ENCODE peak calls at places on chromosome 4, in eight cellular contexts. U, R, G, Z, T, D, I and V are unnamed samples.

GRCh38 chr4:8746523-8747466 is 124.8 kb downstream of the HMX1 start:
- DNase-seq in U (no peak), R (no peak), G (no peak), Z (no peak), T (no peak), D (no peak), I (no peak), V (no peak)

GRCh38 chr4:81807927-81808672 is 336.4 kb upstream of the RASGEF1B start:
- DNase-seq in U (no peak), R (no peak), G (no peak), Z (peak; percentile 50), T (no peak), D (no peak), I (no peak), V (no peak)

GRCh38 chr4:139053909-139054308 is 38.3 kb downstream of the NOCT start:
- DNase-seq in U (no peak), R (no peak), G (no peak), Z (no peak), T (no peak), D (no peak), I (no peak), V (no peak)

GRCh38 chr4:165440415-165440882 is 61.6 kb downstream of the CPE start:
- DNase-seq in U (peak; percentile 63), R (no peak), G (no peak), Z (peak; percentile 80), T (peak; percentile 10), D (no peak), I (no peak), V (peak; percentile 65)

GRCh38 chr4:144174401-144175067 is 34.0 kb upstream of the GYPA start:
- DNase-seq in U (peak; percentile 59), R (peak; percentile 18), G (peak; percentile 54), Z (peak; percentile 50), T (peak; percentile 77), D (peak; percentile 70), I (peak; percentile 86), V (peak; percentile 77)

GRCh38 chr4:82429728-82430192 is 502 bp downstream of the HNRNPDL start:
- DNase-seq in U (no peak), R (no peak), G (no peak), Z (peak; percentile 69), T (no peak), D (no peak), I (no peak), V (peak; percentile 81)

GRCh38 chr4:68256284-68256683 is 10.8 kb upstream of the TMPRSS11B start:
- DNase-seq in U (no peak), R (no peak), G (no peak), Z (no peak), T (no peak), D (no peak), I (no peak), V (no peak)

GRCh38 chr4:186707996-186708395 is 15.7 kb downstream of the FAT1 start:
- DNase-seq in U (no peak), R (no peak), G (no peak), Z (no peak), T (no peak), D (no peak), I (no peak), V (no peak)

GRCh38 chr4:48944252-48944651 is 37.7 kb upstream of the OCIAD2 start:
- DNase-seq in U (no peak), R (no peak), G (no peak), Z (peak; percentile 98), T (no peak), D (no peak), I (no peak), V (peak; percentile 27)

GRCh38 chr4:77044458-77045124 is 31.2 kb downstream of the CCNI start:
- DNase-seq in U (peak; percentile 80), R (peak; percentile 23), G (peak; percentile 62), Z (peak; percentile 39), T (peak; percentile 67), D (peak; percentile 61), I (peak; percentile 67), V (peak; percentile 77)

GRCh38 chr4:161680146-161680545 is 483.7 kb downstream of the FSTL5 start:
- DNase-seq in U (no peak), R (no peak), G (no peak), Z (no peak), T (peak; percentile 85), D (no peak), I (no peak), V (no peak)

GRCh38 chr4:41539711-41540110 is 1.8 kb downstream of the LIMCH1 start:
- DNase-seq in U (no peak), R (no peak), G (no peak), Z (no peak), T (no peak), D (no peak), I (no peak), V (no peak)

GRCh38 chr4:38943355-38943754 is 75.7 kb downstream of the FAM114A1 start:
- DNase-seq in U (peak; percentile 85), R (no peak), G (no peak), Z (no peak), T (no peak), D (no peak), I (no peak), V (no peak)

GRCh38 chr4:154164931-154165839 is 326.4 kb downstream of the DCHS2 start:
- DNase-seq in U (peak; percentile 77), R (no peak), G (no peak), Z (peak; percentile 97), T (no peak), D (no peak), I (peak; percentile 66), V (peak; percentile 96)

GRCh38 chr4:26862381-26862915 is 1.8 kb downstream of the STIM2 start:
- DNase-seq in U (no peak), R (no peak), G (no peak), Z (peak; percentile 25), T (peak; percentile 49), D (no peak), I (peak; percentile 57), V (peak; percentile 24)

GRCh38 chr4:126071346-126072333 is 756.9 kb downstream of the FAT4 start:
- DNase-seq in U (peak; percentile 78), R (no peak), G (no peak), Z (peak; percentile 23), T (peak; percentile 94), D (no peak), I (no peak), V (peak; percentile 77)

GRCh38 chr4:5851637-5852036 is 41.2 kb downstream of the CRMP1 start:
- DNase-seq in U (no peak), R (no peak), G (no peak), Z (no peak), T (no peak), D (no peak), I (no peak), V (no peak)

GRCh38 chr4:92634891-92635290 is 331.1 kb downstream of the GRID2 start:
- DNase-seq in U (no peak), R (no peak), G (no peak), Z (no peak), T (no peak), D (no peak), I (no peak), V (no peak)

GRCh38 chr4:81648576-81649272 is 177.0 kb upstream of the RASGEF1B start:
- DNase-seq in U (no peak), R (no peak), G (peak; percentile 88), Z (no peak), T (no peak), D (peak; percentile 82), I (no peak), V (no peak)

GRCh38 chr4:74623041-74623440 is 171.3 kb downstream of the BTC start:
- DNase-seq in U (peak; percentile 24), R (peak; percentile 61), G (peak; percentile 31), Z (peak; percentile 52), T (peak; percentile 79), D (peak; percentile 69), I (peak; percentile 77), V (peak; percentile 51)

GRCh38 chr4:780730-781492 is 45.0 kb downstream of the CPLX1 start:
- DNase-seq in U (peak; percentile 10), R (no peak), G (no peak), Z (no peak), T (peak; percentile 35), D (peak; percentile 6), I (no peak), V (peak; percentile 38)

GRCh38 chr4:779555-779954 is 46.4 kb downstream of the CPLX1 start:
- DNase-seq in U (no peak), R (no peak), G (no peak), Z (no peak), T (no peak), D (no peak), I (no peak), V (no peak)

GRCh38 chr4:773214-773613 is 52.7 kb downstream of the CPLX1 start:
- DNase-seq in U (no peak), R (no peak), G (no peak), Z (no peak), T (no peak), D (no peak), I (no peak), V (no peak)

GRCh38 chr4:777520-778262 is 48.2 kb downstream of the CPLX1 start:
- DNase-seq in U (no peak), R (no peak), G (no peak), Z (no peak), T (no peak), D (no peak), I (no peak), V (no peak)

GRCh38 chr4:776743-777441 is 49.0 kb downstream of the CPLX1 start:
- DNase-seq in U (no peak), R (no peak), G (no peak), Z (no peak), T (no peak), D (no peak), I (no peak), V (no peak)
- H3K4me1 ChIP-seq in U (peaks cover 2% of the 10 kb centered on the region), R (peaks cover 26% of the 10 kb centered on the region), G (peaks cover 13% of the 10 kb centered on the region), Z (peaks cover 11% of the 10 kb centered on the region), T (peaks cover 12% of the 10 kb centered on the region), D (no peaks in the 10 kb centered on the region), I (peaks cover 9% of the 10 kb centered on the region), V (peaks cover 12% of the 10 kb centered on the region)

DNA sequence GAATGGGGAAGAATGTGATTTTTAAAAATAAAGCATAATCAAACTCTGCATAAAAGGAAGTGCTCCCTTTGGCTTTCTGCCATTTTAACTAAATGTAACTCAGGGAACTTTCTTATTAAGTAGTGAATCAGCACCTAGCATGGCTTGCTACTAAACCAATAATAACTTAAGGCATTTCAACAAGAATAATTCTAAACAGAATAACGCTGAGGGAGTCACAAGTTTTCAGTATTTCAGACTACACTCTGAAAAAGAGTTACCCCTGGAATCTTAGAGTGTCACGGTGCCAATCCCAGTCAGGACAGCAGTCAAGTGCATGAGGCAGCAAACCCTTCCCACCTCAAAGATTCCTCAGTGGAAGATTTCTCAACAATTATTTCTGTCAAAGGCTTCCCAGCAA is 97.2 kb upstream of the MYOZ2 start:
- DNase-seq in U (peak; percentile 40), R (no peak), G (no peak), Z (peak; percentile 24), T (peak; percentile 43), D (no peak), I (no peak), V (peak; percentile 70)
- H3K36me3 ChIP-seq in U (no peaks in the 10 kb centered on the region), R (no peaks in the 10 kb centered on the region), G (no peaks in the 10 kb centered on the region), Z (no peaks in the 10 kb centered on the region), T (no peaks in the 10 kb centered on the region), D (no peaks in the 10 kb centered on the region), I (no peaks in the 10 kb centered on the region), V (no peaks in the 10 kb centered on the region)

GRCh38 chr4:156113138-156113537 is 159.5 kb upstream of the CTSO start:
- DNase-seq in U (no peak), R (no peak), G (no peak), Z (peak; percentile 4), T (no peak), D (peak; percentile 25), I (peak; percentile 62), V (no peak)

GRCh38 chr4:156118821-156119220 is 165.2 kb upstream of the CTSO start:
- DNase-seq in U (peak; percentile 13), R (no peak), G (no peak), Z (no peak), T (no peak), D (no peak), I (no peak), V (no peak)
- H2AFZ ChIP-seq in U (no peak overlapping the region), R (no peak overlapping the region), G (no peak overlapping the region), Z (peak overlapping the region; percentile 40), T (no peak overlapping the region), D (no peak overlapping the region), I (no peak overlapping the region), V (no peak overlapping the region)

GRCh38 chr4:36313687-36314086 is 32.3 kb downstream of the DTHD1 start:
- DNase-seq in U (no peak), R (no peak), G (no peak), Z (no peak), T (no peak), D (no peak), I (no peak), V (no peak)
- H3K4me1 ChIP-seq in U (no peaks in the 10 kb centered on the region), R (no peaks in the 10 kb centered on the region), G (no peaks in the 10 kb centered on the region), Z (no peaks in the 10 kb centered on the region), T (no peaks in the 10 kb centered on the region), D (peaks cover 4% of the 10 kb centered on the region), I (no peaks in the 10 kb centered on the region), V (no peaks in the 10 kb centered on the region)